ENCODE peak calls at places on chromosomes 1 and 21, in seven cellular contexts. P is GM13976, K is fibroblast of mammary gland, H is SK-N-SH, G is pancreas, F is progenitor cell of endocrine pancreas, Z is AG09309. R is an unnamed sample.

GRCh38 chr21:33268736-33269441 is 2.7 kb downstream of the IL10RB start:
- DNase-seq in Z (no peak), G (peak; percentile 99), H (no peak), P (peak; percentile 59), K (no peak), F (no peak), R (no peak)

GRCh38 chr21:36481639-36482038 is 1.7 kb upstream of the CLDN14 start:
- DNase-seq in F (no peak), H (no peak), Z (no peak), G (no peak), P (no peak), K (no peak), R (no peak)

GRCh38 chr1:241499910-241500309 is 19.6 kb downstream of the FH start:
- DNase-seq in H (peak; percentile 41), F (no peak), K (peak; percentile 75), G (no peak), Z (no peak), P (no peak), R (no peak)

GRCh38 chr1:206467915-206468314 is 2.4 kb upstream of the IKBKE start:
- DNase-seq in P (peak; percentile 56), H (no peak), K (peak; percentile 26), Z (no peak), G (no peak), F (no peak), R (no peak)

GRCh38 chr1:41898191-41898713 is 20.5 kb downstream of the HIVEP3 start:
- DNase-seq in H (no peak), G (no peak), Z (no peak), F (no peak), P (no peak), K (peak; percentile 73), R (no peak)

GRCh38 chr1:66533804-66534745 is at the start of gene SGIP1:
- DNase-seq in F (peak; percentile 18), Z (no peak), P (peak; percentile 31), G (peak; percentile 61), H (peak; percentile 88), K (peak; percentile 79), R (no peak)

GRCh38 chr21:42039470-42039901 is 29.3 kb upstream of the ZBTB21 start:
- DNase-seq in G (no peak), K (peak; percentile 90), Z (peak; percentile 47), H (no peak), F (no peak), P (no peak), R (no peak)

GRCh38 chr1:187408217-187409004 is 579.7 kb downstream of the PLA2G4A start:
- DNase-seq in G (no peak), P (no peak), F (no peak), H (no peak), Z (no peak), K (no peak), R (no peak)

GRCh38 chr1:178649582-178650350 is 75.3 kb upstream of the RALGPS2 start:
- DNase-seq in H (no peak), K (no peak), Z (no peak), P (no peak), G (no peak), F (no peak), R (no peak)

GRCh38 chr1:27011058-27011764 is 1.4 kb downstream of the TENT5B start:
- DNase-seq in H (no peak), F (peak; percentile 39), Z (no peak), P (no peak), G (no peak), K (peak; percentile 73), R (no peak)

GRCh38 chr1:64572222-64572900 is 102.4 kb downstream of the CACHD1 start:
- DNase-seq in H (no peak), F (no peak), Z (no peak), K (no peak), P (no peak), G (no peak), R (no peak)

GRCh38 chr1:116847688-116848531 is 61.8 kb upstream of the PTGFRN start:
- DNase-seq in F (no peak), Z (no peak), K (peak; percentile 87), H (no peak), G (no peak), P (peak; percentile 41), R (no peak)

GRCh38 chr1:115596080-115596795 is 45.5 kb upstream of the VANGL1 start:
- DNase-seq in P (no peak), G (no peak), F (no peak), K (peak; percentile 42), H (no peak), Z (no peak), R (no peak)

GRCh38 chr21:33848252-33848953 is 67.2 kb downstream of the ATP5PO start:
- DNase-seq in P (no peak), Z (no peak), F (no peak), G (no peak), K (no peak), H (no peak), R (no peak)

GRCh38 chr21:33196956-33197374 is 32.8 kb upstream of the IFNAR2 start:
- DNase-seq in Z (no peak), P (peak; percentile 35), K (peak; percentile 67), G (no peak), H (peak; percentile 57), F (peak; percentile 56), R (no peak)

GRCh38 chr1:243482237-243483022 is 226.6 kb downstream of the SDCCAG8 start:
- DNase-seq in K (peak; percentile 47), G (no peak), H (peak; percentile 74), P (peak; percentile 36), Z (peak; percentile 47), F (no peak), R (no peak)

GRCh38 chr1:93638981-93639380 is 42.7 kb downstream of the BCAR3 start:
- DNase-seq in G (no peak), Z (no peak), K (no peak), P (no peak), H (no peak), F (no peak), R (no peak)

DNA sequence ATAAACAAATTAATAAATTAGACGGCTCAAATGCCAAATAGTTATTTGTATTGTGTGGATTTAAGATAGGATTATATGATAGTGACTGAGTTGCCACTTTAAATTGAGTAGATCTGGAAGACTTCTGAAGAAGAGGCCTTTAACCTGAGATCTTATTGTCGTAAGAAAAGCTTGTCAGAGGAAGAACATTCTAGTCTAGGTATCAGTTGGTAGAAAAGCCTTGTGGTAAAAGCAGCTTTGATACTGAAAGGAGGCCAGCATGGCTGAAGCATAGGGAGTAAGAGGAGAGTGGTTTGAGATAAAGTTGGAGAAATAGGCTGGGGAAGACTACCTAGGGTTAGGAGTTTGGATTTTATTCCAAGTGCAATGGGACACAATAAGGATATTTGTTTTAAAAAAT is 29.1 kb downstream of the SLC30A7 start:
- DNase-seq in H (no peak), G (no peak), K (no peak), Z (no peak), P (no peak), F (no peak), R (no peak)
- TF ChIP-seq CTCF in H (no peak), G (no peak), K (no peak), Z (no peak), P (no peak), F (no peak), R (no peak)

GRCh38 chr1:237895630-237896029 is 4.9 kb upstream of the ZP4 start:
- DNase-seq in F (no peak), P (no peak), H (no peak), G (no peak), Z (no peak), K (no peak), R (no peak)

GRCh38 chr1:237903961-237904360 is 13.2 kb upstream of the ZP4 start:
- DNase-seq in P (no peak), H (no peak), F (no peak), Z (no peak), G (no peak), K (peak; percentile 9), R (no peak)

GRCh38 chr1:237901284-237901870 is 10.7 kb upstream of the ZP4 start:
- DNase-seq in K (peak; percentile 34), P (peak; percentile 22), F (no peak), H (peak; percentile 44), G (no peak), Z (no peak), R (no peak)
- TF ChIP-seq CTCF in K (peak; percentile 52), P (peak; percentile 37), F (peak; percentile 62), H (peak; percentile 64), G (peak; percentile 41), Z (peak; percentile 5), R (peak; percentile 9)

GRCh38 chr1:182845379-182845778 is 6.2 kb downstream of the DHX9 start:
- DNase-seq in G (no peak), K (no peak), P (no peak), F (no peak), H (no peak), Z (no peak), R (no peak)

GRCh38 chr1:182841368-182841988 is 2.3 kb downstream of the DHX9 start:
- DNase-seq in K (peak; percentile 44), F (no peak), G (no peak), P (peak; percentile 41), Z (no peak), H (peak; percentile 27), R (no peak)

GRCh38 chr1:182835811-182836210 is 3.3 kb upstream of the DHX9 start:
- DNase-seq in G (no peak), Z (no peak), K (no peak), H (no peak), P (no peak), F (no peak), R (no peak)

GRCh38 chr1:182842265-182842664 is 3.1 kb downstream of the DHX9 start:
- DNase-seq in P (no peak), F (no peak), H (no peak), K (no peak), Z (no peak), G (no peak), R (no peak)

GRCh38 chr1:182839209-182840065 is at the start of gene DHX9:
- DNase-seq in H (peak; percentile 99), K (peak; percentile 84), Z (no peak), G (peak; percentile 100), F (peak; percentile 92), P (peak; percentile 98), R (peak; percentile 88)
- TF ChIP-seq CTCF in H (peak; percentile 18), K (no peak), Z (peak; percentile 17), G (no peak), F (peak; percentile 34), P (peak; percentile 19), R (no peak)

GRCh38 chr1:59183918-59184317 is 113.0 kb upstream of the FGGY start:
- DNase-seq in G (no peak), K (no peak), Z (no peak), F (no peak), H (no peak), P (no peak), R (no peak)

GRCh38 chr1:59188413-59189213 is 108.3 kb upstream of the FGGY start:
- DNase-seq in F (no peak), P (no peak), K (no peak), H (no peak), G (no peak), Z (no peak), R (no peak)

GRCh38 chr1:59184506-59184905 is 112.4 kb upstream of the FGGY start:
- DNase-seq in F (no peak), H (no peak), K (no peak), P (no peak), Z (no peak), G (no peak), R (no peak)

GRCh38 chr1:59185163-59185855 is 111.6 kb upstream of the FGGY start:
- DNase-seq in Z (no peak), F (no peak), K (no peak), H (no peak), G (no peak), P (no peak), R (no peak)

DNA sequence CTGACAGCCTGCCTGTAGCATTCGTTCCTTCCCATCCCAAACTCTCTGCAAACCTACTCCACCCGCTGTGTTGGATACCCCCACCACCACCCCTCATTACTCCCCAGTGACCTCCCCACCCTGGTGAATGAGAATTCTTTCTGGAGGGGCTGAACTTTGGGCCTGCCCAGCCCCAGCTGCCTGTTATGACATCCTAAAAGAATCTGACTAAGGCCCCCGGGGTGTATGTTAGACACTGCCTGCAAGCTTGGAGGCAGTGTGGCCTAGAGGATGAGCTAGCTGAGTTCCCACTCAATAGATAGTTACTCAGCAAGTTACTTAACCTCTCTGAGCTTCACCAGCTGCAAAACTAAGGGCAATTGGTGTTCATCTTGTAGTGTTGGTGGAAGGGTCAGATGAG is 110.2 kb upstream of the FGGY start:
- DNase-seq in P (no peak), F (no peak), K (peak; percentile 67), G (no peak), Z (no peak), H (no peak), R (no peak)
- TF ChIP-seq CTCF in P (no peak), F (no peak), K (peak; percentile 27), G (no peak), Z (peak; percentile 39), H (no peak), R (no peak)

R was measured in D721Med.